ENCODE peak calls at places on chromosomes 4 and X, in four cellular contexts. E is Peyer's patch; F is B cell; X is CD4-positive, alpha-beta T cell. G is an unnamed sample.
A peak's percentile ranks its signal among the peaks of the same experiment; 100 is the strongest.

GRCh38 chr4:7096264-7096663 is 28.4 kb upstream of the GRPEL1 start:
- DNase-seq in E (no peak), X (no peak), F (no peak), G (no peak)

GRCh38 chr4:73068496-73069337 is 799 bp downstream of the COX18 start:
- DNase-seq in X (no peak), E (no peak), F (no peak), G (no peak)

GRCh38 chrX:28794751-28795150 is 207.5 kb downstream of the IL1RAPL1 start:
- DNase-seq in E (no peak), F (no peak), X (no peak), G (no peak)

GRCh38 chr4:158229768-158230167 is 19.5 kb downstream of the TMEM144 start:
- DNase-seq in X (no peak), F (no peak), E (no peak), G (no peak)

GRCh38 chrX:119790977-119791436 is 423 bp downstream of the RPL39 start:
- DNase-seq in E (peak; percentile 27), F (no peak), X (peak; percentile 35), G (peak; percentile 26)

GRCh38 chrX:145609951-145610511 is 207.6 kb upstream of the SLITRK2 start:
- DNase-seq in X (no peak), E (no peak), F (no peak), G (no peak)

GRCh38 chr4:162015090-162015489 is 148.7 kb downstream of the FSTL5 start:
- DNase-seq in F (no peak), X (no peak), E (no peak), G (no peak)

GRCh38 chr4:84985952-84986351 is 19.5 kb upstream of the WDFY3 start:
- DNase-seq in E (no peak), X (no peak), F (no peak), G (no peak)